ENCODE peak calls at places on chromosomes 5 and 9, in four cellular contexts. One of them, this sample, is unnamed.

GRCh38 chr9:134502261-134503211 is 139.1 kb upstream of the COL5A1 start:
- DNase-seq in stimulated activated naive CD8-positive, alpha-beta T cell treated with anti-CD3 and anti-CD28 coated beads, Interleukin-15, amount 100 ng/mL, for 72 hours: no peak
- DNase-seq in HCT116: no peak
- DNase-seq in HT1080: peak
- DNase-seq in this sample: peak

GRCh38 chr5:130605200-130605599 is 559.9 kb downstream of the HINT1 start:
- DNase-seq in stimulated activated naive CD8-positive, alpha-beta T cell treated with anti-CD3 and anti-CD28 coated beads, Interleukin-15, amount 100 ng/mL, for 72 hours: no peak
- DNase-seq in HCT116: peak
- DNase-seq in HT1080: peak
- DNase-seq in this sample: peak

GRCh38 chr5:171322527-171322926 is 13.5 kb downstream of the TLX3 start:
- DNase-seq in stimulated activated naive CD8-positive, alpha-beta T cell treated with anti-CD3 and anti-CD28 coated beads, Interleukin-15, amount 100 ng/mL, for 72 hours: no peak
- DNase-seq in HCT116: no peak
- DNase-seq in HT1080: no peak
- DNase-seq in this sample: no peak

GRCh38 chr5:151054713-151055112 is 26.1 kb downstream of the TNIP1 start:
- DNase-seq in stimulated activated naive CD8-positive, alpha-beta T cell treated with anti-CD3 and anti-CD28 coated beads, Interleukin-15, amount 100 ng/mL, for 72 hours: no peak
- DNase-seq in HCT116: no peak
- DNase-seq in HT1080: no peak
- DNase-seq in this sample: no peak

GRCh38 chr5:2714026-2714425 is 37.5 kb downstream of the IRX2 start:
- DNase-seq in stimulated activated naive CD8-positive, alpha-beta T cell treated with anti-CD3 and anti-CD28 coated beads, Interleukin-15, amount 100 ng/mL, for 72 hours: no peak
- DNase-seq in HCT116: no peak
- DNase-seq in HT1080: no peak
- DNase-seq in this sample: no peak

GRCh38 chr5:142202282-142202681 is 93.7 kb downstream of the NDFIP1 start:
- DNase-seq in stimulated activated naive CD8-positive, alpha-beta T cell treated with anti-CD3 and anti-CD28 coated beads, Interleukin-15, amount 100 ng/mL, for 72 hours: no peak
- DNase-seq in HCT116: no peak
- DNase-seq in HT1080: peak
- DNase-seq in this sample: peak

GRCh38 chr9:8070779-8071444 is 271.3 kb upstream of the DMAC1 start:
- DNase-seq in stimulated activated naive CD8-positive, alpha-beta T cell treated with anti-CD3 and anti-CD28 coated beads, Interleukin-15, amount 100 ng/mL, for 72 hours: no peak
- DNase-seq in HCT116: no peak
- DNase-seq in HT1080: no peak
- DNase-seq in this sample: no peak

GRCh38 chr5:150350524-150351344 is 6.8 kb upstream of the TCOF1 start:
- DNase-seq in stimulated activated naive CD8-positive, alpha-beta T cell treated with anti-CD3 and anti-CD28 coated beads, Interleukin-15, amount 100 ng/mL, for 72 hours: peak
- DNase-seq in HCT116: peak
- DNase-seq in HT1080: peak
- DNase-seq in this sample: peak

GRCh38 chr5:124742983-124743533 is 3.4 kb downstream of the ZNF608 start:
- DNase-seq in stimulated activated naive CD8-positive, alpha-beta T cell treated with anti-CD3 and anti-CD28 coated beads, Interleukin-15, amount 100 ng/mL, for 72 hours: no peak
- DNase-seq in HCT116: peak
- DNase-seq in HT1080: peak
- DNase-seq in this sample: peak

GRCh38 chr9:93677061-93677571 is 100.7 kb downstream of the PHF2 start:
- DNase-seq in stimulated activated naive CD8-positive, alpha-beta T cell treated with anti-CD3 and anti-CD28 coated beads, Interleukin-15, amount 100 ng/mL, for 72 hours: peak
- DNase-seq in HCT116: no peak
- DNase-seq in HT1080: no peak
- DNase-seq in this sample: no peak

GRCh38 chr9:134895849-134896833 is 15.5 kb downstream of the FCN2 start:
- DNase-seq in stimulated activated naive CD8-positive, alpha-beta T cell treated with anti-CD3 and anti-CD28 coated beads, Interleukin-15, amount 100 ng/mL, for 72 hours: no peak
- DNase-seq in HCT116: peak
- DNase-seq in HT1080: peak
- DNase-seq in this sample: peak

This sample was measured in MCF 10A.